ENCODE peak calls at places on chromosomes 5 and 9, in six cellular contexts. One of them, this sample, is unnamed.

GRCh38 chr9:18785604-18786003 is 247.4 kb downstream of the SAXO1 start:
- DNase-seq in neural progenitor cell: no peak
- DNase-seq in AG10803: no peak
- DNase-seq in ovary: no peak
- DNase-seq in astrocyte of the cerebellum: no peak
- DNase-seq in mesothelial cell of epicardium: no peak
- DNase-seq in this sample: no peak

GRCh38 chr5:115543931-115544370 is 624 bp downstream of the FEM1C start:
- DNase-seq in neural progenitor cell: peak; percentile 61
- DNase-seq in AG10803: peak; percentile 54
- DNase-seq in ovary: peak; percentile 39
- DNase-seq in astrocyte of the cerebellum: peak; percentile 38
- DNase-seq in mesothelial cell of epicardium: peak; percentile 19
- DNase-seq in this sample: no peak

GRCh38 chr5:176447538-176447981 is 625 bp upstream of the FAF2 start:
- DNase-seq in neural progenitor cell: no peak
- DNase-seq in AG10803: no peak
- DNase-seq in ovary: no peak
- DNase-seq in astrocyte of the cerebellum: no peak
- DNase-seq in mesothelial cell of epicardium: no peak
- DNase-seq in this sample: no peak

GRCh38 chr5:80389575-80389974 is 18.3 kb upstream of the ZFYVE16 start:
- DNase-seq in neural progenitor cell: no peak
- DNase-seq in AG10803: no peak
- DNase-seq in ovary: no peak
- DNase-seq in astrocyte of the cerebellum: no peak
- DNase-seq in mesothelial cell of epicardium: no peak
- DNase-seq in this sample: no peak

GRCh38 chr9:121156263-121156731 is 45.4 kb downstream of the RAB14 start:
- DNase-seq in neural progenitor cell: no peak
- DNase-seq in AG10803: peak; percentile 80
- DNase-seq in ovary: no peak
- DNase-seq in astrocyte of the cerebellum: peak; percentile 84
- DNase-seq in mesothelial cell of epicardium: no peak
- DNase-seq in this sample: peak; percentile 24

GRCh38 chr5:95728494-95729114 is 2.5 kb upstream of the RHOBTB3 start:
- DNase-seq in neural progenitor cell: no peak
- DNase-seq in AG10803: no peak
- DNase-seq in ovary: no peak
- DNase-seq in astrocyte of the cerebellum: no peak
- DNase-seq in mesothelial cell of epicardium: no peak
- DNase-seq in this sample: no peak

GRCh38 chr9:111108946-111109345 is 70.7 kb upstream of the LPAR1 start:
- DNase-seq in neural progenitor cell: no peak
- DNase-seq in AG10803: peak; percentile 99
- DNase-seq in ovary: no peak
- DNase-seq in astrocyte of the cerebellum: no peak
- DNase-seq in mesothelial cell of epicardium: no peak
- DNase-seq in this sample: peak; percentile 40

GRCh38 chr5:36323926-36324781 is 22.5 kb upstream of the RANBP3L start:
- DNase-seq in neural progenitor cell: no peak
- DNase-seq in AG10803: no peak
- DNase-seq in ovary: no peak
- DNase-seq in astrocyte of the cerebellum: no peak
- DNase-seq in mesothelial cell of epicardium: no peak
- DNase-seq in this sample: no peak

GRCh38 chr5:106028314-106028713 is 1642.4 kb downstream of the EFNA5 start:
- DNase-seq in neural progenitor cell: no peak
- DNase-seq in AG10803: no peak
- DNase-seq in ovary: no peak
- DNase-seq in astrocyte of the cerebellum: no peak
- DNase-seq in mesothelial cell of epicardium: no peak
- DNase-seq in this sample: no peak

GRCh38 chr5:19140276-19140675 is 847.7 kb downstream of the CDH18 start:
- DNase-seq in neural progenitor cell: no peak
- DNase-seq in AG10803: no peak
- DNase-seq in ovary: no peak
- DNase-seq in astrocyte of the cerebellum: no peak
- DNase-seq in mesothelial cell of epicardium: no peak
- DNase-seq in this sample: no peak

GRCh38 chr5:153982206-153982605 is 56.5 kb downstream of the FAM114A2 start:
- DNase-seq in neural progenitor cell: no peak
- DNase-seq in AG10803: no peak
- DNase-seq in ovary: no peak
- DNase-seq in astrocyte of the cerebellum: no peak
- DNase-seq in mesothelial cell of epicardium: no peak
- DNase-seq in this sample: no peak

GRCh38 chr9:131228988-131229387 is 47.3 kb downstream of the FAM78A start:
- DNase-seq in neural progenitor cell: no peak
- DNase-seq in AG10803: no peak
- DNase-seq in ovary: no peak
- DNase-seq in astrocyte of the cerebellum: peak; percentile 82
- DNase-seq in mesothelial cell of epicardium: no peak
- DNase-seq in this sample: no peak

GRCh38 chr5:77210091-77211012 is at the start of gene PDE8B:
- DNase-seq in neural progenitor cell: peak; percentile 62
- DNase-seq in AG10803: no peak
- DNase-seq in ovary: peak; percentile 15
- DNase-seq in astrocyte of the cerebellum: no peak
- DNase-seq in mesothelial cell of epicardium: no peak
- DNase-seq in this sample: no peak

GRCh38 chr9:105297442-105298097 is 53.1 kb downstream of the SLC44A1 start:
- DNase-seq in neural progenitor cell: no peak
- DNase-seq in AG10803: no peak
- DNase-seq in ovary: no peak
- DNase-seq in astrocyte of the cerebellum: no peak
- DNase-seq in mesothelial cell of epicardium: no peak
- DNase-seq in this sample: no peak

GRCh38 chr9:96646081-96646991 is 8.8 kb downstream of the PRXL2C start:
- DNase-seq in neural progenitor cell: no peak
- DNase-seq in AG10803: peak; percentile 99
- DNase-seq in ovary: no peak
- DNase-seq in astrocyte of the cerebellum: no peak
- DNase-seq in mesothelial cell of epicardium: no peak
- DNase-seq in this sample: peak; percentile 96

GRCh38 chr5:173099461-173099860 is 43.3 kb downstream of the CREBRF start:
- DNase-seq in neural progenitor cell: no peak
- DNase-seq in AG10803: no peak
- DNase-seq in ovary: no peak
- DNase-seq in astrocyte of the cerebellum: no peak
- DNase-seq in mesothelial cell of epicardium: no peak
- DNase-seq in this sample: no peak

GRCh38 chr5:16666861-16667481 is 50.2 kb upstream of the RETREG1 start:
- DNase-seq in neural progenitor cell: peak; percentile 29
- DNase-seq in AG10803: no peak
- DNase-seq in ovary: no peak
- DNase-seq in astrocyte of the cerebellum: peak; percentile 3
- DNase-seq in mesothelial cell of epicardium: no peak
- DNase-seq in this sample: no peak
- TF ChIP-seq CTCF in neural progenitor cell: peak; percentile 53
- TF ChIP-seq CTCF in AG10803: peak; percentile 35
- TF ChIP-seq CTCF in ovary: no peak
- TF ChIP-seq CTCF in astrocyte of the cerebellum: peak; percentile 47
- TF ChIP-seq CTCF in mesothelial cell of epicardium: peak; percentile 22
- TF ChIP-seq CTCF in this sample: peak; percentile 24

DNA sequence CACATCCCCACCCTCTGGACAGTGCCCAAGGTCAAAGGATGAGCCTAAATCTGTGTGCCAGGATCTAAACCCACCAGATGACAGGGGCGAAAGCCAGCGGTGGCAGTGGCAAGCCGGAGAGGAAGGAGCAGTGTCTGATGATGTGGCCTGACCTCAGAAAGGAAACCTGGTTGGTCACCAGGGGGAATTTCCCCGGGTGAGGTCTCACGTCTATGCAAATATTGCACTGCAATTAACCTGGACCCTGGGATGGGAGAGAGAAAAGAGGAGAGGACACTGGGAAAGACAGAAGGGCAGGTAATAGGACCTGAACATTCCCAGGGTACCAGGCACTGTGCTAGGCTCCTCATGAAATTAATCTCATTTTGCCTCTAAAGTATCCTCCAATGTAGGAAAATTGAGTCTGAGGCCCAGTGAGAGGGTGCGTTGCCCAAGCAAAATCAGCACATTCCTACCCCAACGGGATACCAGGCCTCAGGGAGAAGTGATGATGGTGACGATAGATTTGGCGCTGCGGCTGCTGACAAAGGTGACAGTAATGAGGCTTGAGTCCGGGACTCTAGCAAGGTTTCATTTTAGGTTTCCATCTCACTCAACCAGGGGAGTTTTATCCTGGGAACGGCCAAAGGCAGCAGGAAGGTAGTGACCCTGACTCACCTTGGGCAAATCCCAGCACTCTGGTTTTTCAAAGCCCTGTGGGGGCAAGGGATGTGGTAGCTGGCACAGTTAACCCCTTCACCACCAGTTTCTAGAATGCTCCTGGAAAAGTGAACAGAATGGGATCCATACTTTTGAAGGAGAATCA is 13.4 kb upstream of the TNIP1 start:
- DNase-seq in neural progenitor cell: no peak
- DNase-seq in AG10803: no peak
- DNase-seq in ovary: no peak
- DNase-seq in astrocyte of the cerebellum: no peak
- DNase-seq in mesothelial cell of epicardium: no peak
- DNase-seq in this sample: no peak
- TF ChIP-seq CTCF in neural progenitor cell: no peak
- TF ChIP-seq CTCF in AG10803: no peak
- TF ChIP-seq CTCF in ovary: no peak
- TF ChIP-seq CTCF in astrocyte of the cerebellum: no peak
- TF ChIP-seq CTCF in mesothelial cell of epicardium: no peak
- TF ChIP-seq CTCF in this sample: no peak

DNA sequence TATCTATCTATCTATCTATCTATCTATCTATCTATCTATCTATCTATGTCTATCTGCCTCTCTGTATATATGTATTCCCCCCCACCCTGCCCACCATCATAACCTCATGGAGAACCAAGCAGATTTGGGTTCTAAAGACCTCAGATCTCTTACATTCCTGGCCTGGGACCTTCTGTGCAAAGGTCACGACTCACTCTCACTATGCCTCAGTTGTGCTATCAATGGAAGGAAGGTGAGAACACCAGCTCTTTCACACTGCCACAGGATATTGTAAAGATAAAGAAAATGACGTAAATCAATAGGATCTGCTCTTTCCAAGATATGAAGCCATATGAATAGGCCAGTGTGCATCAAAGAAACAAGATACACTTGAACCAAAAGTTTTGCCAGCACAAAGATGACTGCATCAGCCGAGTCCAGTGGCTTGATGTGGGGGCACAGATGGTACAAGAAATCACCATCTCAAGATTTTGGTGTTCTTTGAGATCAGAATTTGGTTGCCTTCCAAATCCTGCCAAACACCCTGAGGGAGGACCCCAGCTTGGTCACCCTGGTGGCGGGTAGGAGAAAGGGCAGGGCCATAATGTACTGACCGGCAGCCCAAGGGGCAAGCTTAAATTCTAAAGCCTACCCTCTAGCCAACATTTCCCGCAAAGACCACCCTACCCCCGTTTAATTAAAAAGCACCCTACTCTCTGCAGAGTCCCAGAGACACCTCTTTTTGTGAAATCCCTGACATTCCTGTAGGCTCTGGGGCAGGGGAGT is 8.4 kb upstream of the FGF1 start:
- DNase-seq in neural progenitor cell: no peak
- DNase-seq in AG10803: no peak
- DNase-seq in ovary: no peak
- DNase-seq in astrocyte of the cerebellum: no peak
- DNase-seq in mesothelial cell of epicardium: no peak
- DNase-seq in this sample: no peak
- TF ChIP-seq CTCF in neural progenitor cell: peak; percentile 33
- TF ChIP-seq CTCF in AG10803: no peak
- TF ChIP-seq CTCF in ovary: no peak
- TF ChIP-seq CTCF in astrocyte of the cerebellum: peak; percentile 20
- TF ChIP-seq CTCF in mesothelial cell of epicardium: peak; percentile 39
- TF ChIP-seq CTCF in this sample: no peak

DNA sequence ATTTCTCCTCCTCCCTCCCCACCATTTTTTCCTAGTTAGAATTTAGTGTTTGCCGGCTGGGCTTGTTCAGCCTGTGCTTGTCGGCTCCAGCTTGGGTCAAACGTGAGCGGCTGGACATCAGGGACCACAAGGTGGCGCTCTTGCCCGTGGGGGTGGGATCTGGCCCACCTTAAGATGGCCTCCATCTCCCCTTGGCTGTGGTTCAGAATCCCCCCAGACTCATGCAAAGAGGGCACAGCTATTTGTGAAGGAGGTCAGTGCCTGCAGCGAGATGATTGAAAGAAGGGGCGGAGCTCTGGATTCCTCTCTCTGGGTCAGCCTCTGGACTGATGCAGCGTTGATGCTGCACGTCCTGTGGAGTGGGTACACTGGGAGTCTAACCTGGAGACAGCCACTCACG is 283.3 kb upstream of the TUT7 start:
- DNase-seq in neural progenitor cell: peak; percentile 91
- DNase-seq in AG10803: peak; percentile 38
- DNase-seq in ovary: peak; percentile 35
- DNase-seq in astrocyte of the cerebellum: peak; percentile 29
- DNase-seq in mesothelial cell of epicardium: peak; percentile 36
- DNase-seq in this sample: no peak
- TF ChIP-seq CTCF in neural progenitor cell: peak; percentile 97
- TF ChIP-seq CTCF in AG10803: peak; percentile 63
- TF ChIP-seq CTCF in ovary: no peak
- TF ChIP-seq CTCF in astrocyte of the cerebellum: peak; percentile 88
- TF ChIP-seq CTCF in mesothelial cell of epicardium: peak; percentile 61
- TF ChIP-seq CTCF in this sample: peak; percentile 38